ENCODE peak calls at places on chromosomes 16 and 17, in six cellular contexts. One of them, this sample, is unnamed.

GRCh38 chr17:47618416-47618815 is 31.3 kb upstream of the KPNB1 start:
- DNase-seq in fibroblast of villous mesenchyme: no peak
- DNase-seq in body of pancreas: no peak
- DNase-seq in left kidney: no peak
- DNase-seq in Right ventricle myocardium superior: no peak
- DNase-seq in SJSA1: no peak
- DNase-seq in this sample: no peak

GRCh38 chr16:56649820-56650219 is 1.9 kb upstream of the MT1B start:
- DNase-seq in fibroblast of villous mesenchyme: no peak
- DNase-seq in body of pancreas: no peak
- DNase-seq in left kidney: no peak
- DNase-seq in Right ventricle myocardium superior: no peak
- DNase-seq in SJSA1: no peak
- DNase-seq in this sample: no peak

GRCh38 chr16:35102780-35103403 is 1643.5 kb downstream of the TP53TG3F start:
- DNase-seq in fibroblast of villous mesenchyme: no peak
- DNase-seq in body of pancreas: no peak
- DNase-seq in left kidney: no peak
- DNase-seq in Right ventricle myocardium superior: no peak
- DNase-seq in SJSA1: no peak
- DNase-seq in this sample: no peak

GRCh38 chr17:35612924-35613521 is 25.9 kb downstream of the AP2B1 start:
- DNase-seq in fibroblast of villous mesenchyme: peak
- DNase-seq in body of pancreas: peak
- DNase-seq in left kidney: peak
- DNase-seq in Right ventricle myocardium superior: peak
- DNase-seq in SJSA1: peak
- DNase-seq in this sample: peak

GRCh38 chr17:47925677-47925987 is 15.7 kb upstream of the PNPO start:
- DNase-seq in fibroblast of villous mesenchyme: no peak
- DNase-seq in body of pancreas: no peak
- DNase-seq in left kidney: no peak
- DNase-seq in Right ventricle myocardium superior: no peak
- DNase-seq in SJSA1: no peak
- DNase-seq in this sample: no peak

GRCh38 chr17:74546586-74546985 is 671 bp upstream of the CD300C start:
- DNase-seq in fibroblast of villous mesenchyme: no peak
- DNase-seq in body of pancreas: no peak
- DNase-seq in left kidney: no peak
- DNase-seq in Right ventricle myocardium superior: no peak
- DNase-seq in SJSA1: no peak
- DNase-seq in this sample: no peak

GRCh38 chr17:48004973-48005372 is 32.6 kb downstream of the COPZ2 start:
- DNase-seq in fibroblast of villous mesenchyme: no peak
- DNase-seq in body of pancreas: no peak
- DNase-seq in left kidney: no peak
- DNase-seq in Right ventricle myocardium superior: no peak
- DNase-seq in SJSA1: no peak
- DNase-seq in this sample: no peak

GRCh38 chr16:65406933-65407332 is 285.1 kb upstream of the CDH11 start:
- DNase-seq in fibroblast of villous mesenchyme: no peak
- DNase-seq in body of pancreas: no peak
- DNase-seq in left kidney: no peak
- DNase-seq in Right ventricle myocardium superior: no peak
- DNase-seq in SJSA1: no peak
- DNase-seq in this sample: no peak

GRCh38 chr17:81028506-81028858 is 6.5 kb upstream of the BAIAP2 start:
- DNase-seq in fibroblast of villous mesenchyme: no peak
- DNase-seq in body of pancreas: no peak
- DNase-seq in left kidney: no peak
- DNase-seq in Right ventricle myocardium superior: peak
- DNase-seq in SJSA1: no peak
- DNase-seq in this sample: peak

GRCh38 chr16:11394593-11394960 is 49.3 kb downstream of the RMI2 start:
- DNase-seq in fibroblast of villous mesenchyme: no peak
- DNase-seq in body of pancreas: no peak
- DNase-seq in left kidney: no peak
- DNase-seq in Right ventricle myocardium superior: peak
- DNase-seq in SJSA1: no peak
- DNase-seq in this sample: no peak

GRCh38 chr17:81520021-81520894 is 7.7 kb upstream of the ACTG1 start:
- DNase-seq in fibroblast of villous mesenchyme: no peak
- DNase-seq in body of pancreas: peak
- DNase-seq in left kidney: peak
- DNase-seq in Right ventricle myocardium superior: peak
- DNase-seq in SJSA1: no peak
- DNase-seq in this sample: no peak

GRCh38 chr16:21565816-21566669 is 33.3 kb upstream of the METTL9 start:
- DNase-seq in fibroblast of villous mesenchyme: no peak
- DNase-seq in body of pancreas: no peak
- DNase-seq in left kidney: no peak
- DNase-seq in Right ventricle myocardium superior: no peak
- DNase-seq in SJSA1: no peak
- DNase-seq in this sample: no peak

GRCh38 chr16:23124315-23124714 is 24.9 kb downstream of the USP31 start:
- DNase-seq in fibroblast of villous mesenchyme: peak
- DNase-seq in body of pancreas: no peak
- DNase-seq in left kidney: no peak
- DNase-seq in Right ventricle myocardium superior: peak
- DNase-seq in SJSA1: peak
- DNase-seq in this sample: no peak

GRCh38 chr17:45270828-45271418 is 9.0 kb upstream of the SPATA32 start:
- DNase-seq in fibroblast of villous mesenchyme: no peak
- DNase-seq in body of pancreas: no peak
- DNase-seq in left kidney: no peak
- DNase-seq in Right ventricle myocardium superior: no peak
- DNase-seq in SJSA1: no peak
- DNase-seq in this sample: no peak

GRCh38 chr17:82732118-82732743 is 3.2 kb upstream of the FN3K start:
- DNase-seq in fibroblast of villous mesenchyme: no peak
- DNase-seq in body of pancreas: no peak
- DNase-seq in left kidney: no peak
- DNase-seq in Right ventricle myocardium superior: peak
- DNase-seq in SJSA1: no peak
- DNase-seq in this sample: no peak

GRCh38 chr16:89191033-89191900 is 9.1 kb downstream of the SLC22A31 start:
- DNase-seq in fibroblast of villous mesenchyme: no peak
- DNase-seq in body of pancreas: no peak
- DNase-seq in left kidney: peak
- DNase-seq in Right ventricle myocardium superior: peak
- DNase-seq in SJSA1: no peak
- DNase-seq in this sample: no peak

GRCh38 chr16:27579086-27579980 is 29.4 kb downstream of the KATNIP start:
- DNase-seq in fibroblast of villous mesenchyme: peak
- DNase-seq in body of pancreas: no peak
- DNase-seq in left kidney: no peak
- DNase-seq in Right ventricle myocardium superior: no peak
- DNase-seq in SJSA1: no peak
- DNase-seq in this sample: no peak

GRCh38 chr17:50562266-50563094 is 2.0 kb downstream of the CACNA1G start:
- DNase-seq in fibroblast of villous mesenchyme: no peak
- DNase-seq in body of pancreas: no peak
- DNase-seq in left kidney: no peak
- DNase-seq in Right ventricle myocardium superior: no peak
- DNase-seq in SJSA1: no peak
- DNase-seq in this sample: no peak

GRCh38 chr17:40340327-40340726 is 24.2 kb downstream of the GJD3 start:
- DNase-seq in fibroblast of villous mesenchyme: no peak
- DNase-seq in body of pancreas: no peak
- DNase-seq in left kidney: no peak
- DNase-seq in Right ventricle myocardium superior: no peak
- DNase-seq in SJSA1: no peak
- DNase-seq in this sample: no peak

GRCh38 chr17:72539981-72540897 is 419.4 kb downstream of the SOX9 start:
- DNase-seq in fibroblast of villous mesenchyme: peak
- DNase-seq in body of pancreas: peak
- DNase-seq in left kidney: peak
- DNase-seq in Right ventricle myocardium superior: peak
- DNase-seq in SJSA1: peak
- DNase-seq in this sample: peak

GRCh38 chr16:85845276-85845675 is 45.8 kb downstream of the COX4I1 start:
- DNase-seq in fibroblast of villous mesenchyme: no peak
- DNase-seq in body of pancreas: no peak
- DNase-seq in left kidney: no peak
- DNase-seq in Right ventricle myocardium superior: no peak
- DNase-seq in SJSA1: no peak
- DNase-seq in this sample: no peak

GRCh38 chr17:63189082-63189481 is 223.0 kb downstream of the TANC2 start:
- DNase-seq in fibroblast of villous mesenchyme: peak
- DNase-seq in body of pancreas: no peak
- DNase-seq in left kidney: no peak
- DNase-seq in Right ventricle myocardium superior: no peak
- DNase-seq in SJSA1: no peak
- DNase-seq in this sample: no peak

GRCh38 chr16:16871196-16871595 is 492.3 kb downstream of the NPIPA7 start:
- DNase-seq in fibroblast of villous mesenchyme: no peak
- DNase-seq in body of pancreas: no peak
- DNase-seq in left kidney: no peak
- DNase-seq in Right ventricle myocardium superior: no peak
- DNase-seq in SJSA1: no peak
- DNase-seq in this sample: no peak

GRCh38 chr17:75604034-75604695 is 16.6 kb downstream of the MYO15B start:
- DNase-seq in fibroblast of villous mesenchyme: no peak
- DNase-seq in body of pancreas: no peak
- DNase-seq in left kidney: no peak
- DNase-seq in Right ventricle myocardium superior: no peak
- DNase-seq in SJSA1: no peak
- DNase-seq in this sample: no peak

GRCh38 chr17:67912656-67913055 is 83.6 kb downstream of the C17orf58 start:
- DNase-seq in fibroblast of villous mesenchyme: no peak
- DNase-seq in body of pancreas: no peak
- DNase-seq in left kidney: no peak
- DNase-seq in Right ventricle myocardium superior: no peak
- DNase-seq in SJSA1: no peak
- DNase-seq in this sample: no peak

GRCh38 chr17:47267354-47267828 is 13.8 kb downstream of the ITGB3 start:
- DNase-seq in fibroblast of villous mesenchyme: peak
- DNase-seq in body of pancreas: no peak
- DNase-seq in left kidney: no peak
- DNase-seq in Right ventricle myocardium superior: no peak
- DNase-seq in SJSA1: peak
- DNase-seq in this sample: no peak

GRCh38 chr17:151886-152859 is 14.8 kb downstream of the SCGB1C2 start:
- DNase-seq in fibroblast of villous mesenchyme: no peak
- DNase-seq in body of pancreas: no peak
- DNase-seq in left kidney: no peak
- DNase-seq in Right ventricle myocardium superior: peak
- DNase-seq in SJSA1: peak
- DNase-seq in this sample: no peak

This sample was measured in G401.